ENCODE peak calls at places on chromosomes 1 and 21, in eight cellular contexts. J, M, Z, C, N, K, B and S are unnamed samples.

GRCh38 chr1:20192364-20192763 is 6.0 kb upstream of the PLA2G2C start:
- DNase-seq in M (no peak), B (no peak), N (peak; percentile 43), J (peak; percentile 11), Z (no peak), C (peak; percentile 22), K (peak; percentile 27), S (no peak)

GRCh38 chr1:22428672-22429071 is 23.0 kb upstream of the ZBTB40 start:
- DNase-seq in Z (no peak), C (peak; percentile 79), B (no peak), M (no peak), J (peak; percentile 59), N (peak; percentile 46), K (peak; percentile 88), S (peak; percentile 40)

GRCh38 chr1:201104141-201104540 is 8.1 kb downstream of the CACNA1S start:
- DNase-seq in J (no peak), B (no peak), K (no peak), N (no peak), Z (no peak), C (no peak), M (no peak), S (no peak)

GRCh38 chr1:8419172-8419571 is 101.3 kb downstream of the SLC45A1 start:
- DNase-seq in Z (no peak), K (no peak), B (no peak), C (peak; percentile 86), M (no peak), J (peak; percentile 53), N (no peak), S (no peak)

GRCh38 chr1:236893626-236894545 is 98.8 kb downstream of the MTR start:
- DNase-seq in B (no peak), M (no peak), K (no peak), J (peak; percentile 66), C (peak; percentile 52), N (no peak), Z (no peak), S (no peak)

GRCh38 chr1:225408249-225408648 is 19.6 kb downstream of the LBR start:
- DNase-seq in K (no peak), N (no peak), B (no peak), J (no peak), M (no peak), Z (no peak), C (no peak), S (no peak)

GRCh38 chr1:176799327-176799726 is 336.4 kb downstream of the PAPPA2 start:
- DNase-seq in N (no peak), Z (no peak), J (no peak), B (no peak), K (no peak), C (no peak), M (no peak), S (no peak)

GRCh38 chr21:26840206-26840605 is 5.0 kb downstream of the ADAMTS1 start:
- DNase-seq in K (no peak), B (no peak), M (no peak), J (no peak), N (no peak), C (no peak), Z (no peak), S (no peak)

GRCh38 chr1:28392027-28392652 is 22.6 kb downstream of the PHACTR4 start:
- DNase-seq in N (peak; percentile 86), Z (no peak), M (no peak), J (peak; percentile 92), B (no peak), K (peak; percentile 55), C (peak; percentile 96), S (no peak)

GRCh38 chr1:89724369-89725015 is 91.6 kb downstream of the LRRC8C start:
- DNase-seq in B (no peak), Z (no peak), K (peak; percentile 57), J (peak; percentile 59), C (peak; percentile 9), N (peak; percentile 87), M (no peak), S (no peak)

GRCh38 chr21:36306872-36307534 is 13.0 kb upstream of the MORC3 start:
- DNase-seq in J (no peak), K (no peak), B (no peak), N (no peak), M (no peak), C (no peak), Z (no peak), S (no peak)
- TF ChIP-seq CTCF in J (no peak), K (no peak), B (no peak), N (no peak), M (no peak), C (no peak), Z (no peak), S (no peak)

GRCh38 chr21:39033878-39034589 is 149.2 kb downstream of the PSMG1 start:
- DNase-seq in J (no peak), B (no peak), Z (no peak), C (peak; percentile 64), N (no peak), M (peak; percentile 26), K (no peak), S (peak; percentile 16)

GRCh38 chr21:39034590-39035536 is 148.4 kb downstream of the PSMG1 start:
- DNase-seq in B (no peak), K (no peak), N (no peak), M (no peak), J (no peak), C (no peak), Z (no peak), S (no peak)

GRCh38 chr21:39036581-39036980 is 146.7 kb downstream of the PSMG1 start:
- DNase-seq in B (no peak), C (no peak), J (no peak), K (no peak), M (no peak), N (no peak), Z (no peak), S (no peak)

GRCh38 chr21:39040494-39041110 is 142.6 kb downstream of the PSMG1 start:
- DNase-seq in C (no peak), M (no peak), B (no peak), J (no peak), Z (no peak), K (no peak), N (no peak), S (no peak)

GRCh38 chr21:39037807-39038405 is 145.3 kb downstream of the PSMG1 start:
- DNase-seq in C (peak; percentile 36), N (no peak), K (no peak), B (peak; percentile 78), J (peak; percentile 52), M (no peak), Z (no peak), S (no peak)
- TF ChIP-seq CTCF in C (peak; percentile 17), N (no peak), K (no peak), B (peak; percentile 53), J (no peak), M (no peak), Z (no peak), S (no peak)

GRCh38 chr1:207228987-207229386 is 92.5 kb upstream of the CD55 start:
- DNase-seq in J (no peak), M (no peak), K (no peak), B (no peak), Z (no peak), C (no peak), N (no peak), S (no peak)
- TF ChIP-seq CTCF in J (no peak), M (no peak), K (no peak), B (no peak), Z (no peak), C (no peak), N (no peak), S (no peak)

GRCh38 chr1:57798499-57798898 is 374.6 kb upstream of the DAB1 start:
- DNase-seq in Z (no peak), J (no peak), K (no peak), M (no peak), B (no peak), C (no peak), N (no peak), S (no peak)
- TF ChIP-seq CTCF in Z (no peak), J (no peak), K (no peak), M (no peak), B (no peak), C (no peak), N (no peak), S (no peak)

GRCh38 chr1:86146566-86146965 is 10.0 kb downstream of the COL24A1 start:
- DNase-seq in J (no peak), Z (no peak), C (peak; percentile 14), K (no peak), B (no peak), M (no peak), N (no peak), S (no peak)
- TF ChIP-seq CTCF in J (no peak), Z (no peak), C (peak; percentile 42), K (peak; percentile 10), B (no peak), M (no peak), N (no peak), S (no peak)

GRCh38 chr1:32240140-32240951 is 6.7 kb upstream of the FAM167B start:
- DNase-seq in N (peak; percentile 30), C (no peak), K (peak; percentile 57), B (peak; percentile 98), J (peak; percentile 39), Z (peak; percentile 91), M (peak; percentile 94), S (peak; percentile 77)

GRCh38 chr1:32239335-32239734 is 7.7 kb upstream of the FAM167B start:
- DNase-seq in B (peak; percentile 24), K (no peak), N (no peak), Z (no peak), M (peak; percentile 41), C (no peak), J (no peak), S (no peak)

GRCh38 chr1:32241011-32241763 is 5.8 kb upstream of the FAM167B start:
- DNase-seq in Z (peak; percentile 85), J (peak; percentile 66), M (peak; percentile 89), B (peak; percentile 67), N (no peak), K (no peak), C (peak; percentile 42), S (peak; percentile 64)

GRCh38 chr1:32239790-32240139 is 7.3 kb upstream of the FAM167B start:
- DNase-seq in B (no peak), K (no peak), M (peak; percentile 41), Z (peak; percentile 70), N (no peak), J (no peak), C (no peak), S (no peak)

DNA sequence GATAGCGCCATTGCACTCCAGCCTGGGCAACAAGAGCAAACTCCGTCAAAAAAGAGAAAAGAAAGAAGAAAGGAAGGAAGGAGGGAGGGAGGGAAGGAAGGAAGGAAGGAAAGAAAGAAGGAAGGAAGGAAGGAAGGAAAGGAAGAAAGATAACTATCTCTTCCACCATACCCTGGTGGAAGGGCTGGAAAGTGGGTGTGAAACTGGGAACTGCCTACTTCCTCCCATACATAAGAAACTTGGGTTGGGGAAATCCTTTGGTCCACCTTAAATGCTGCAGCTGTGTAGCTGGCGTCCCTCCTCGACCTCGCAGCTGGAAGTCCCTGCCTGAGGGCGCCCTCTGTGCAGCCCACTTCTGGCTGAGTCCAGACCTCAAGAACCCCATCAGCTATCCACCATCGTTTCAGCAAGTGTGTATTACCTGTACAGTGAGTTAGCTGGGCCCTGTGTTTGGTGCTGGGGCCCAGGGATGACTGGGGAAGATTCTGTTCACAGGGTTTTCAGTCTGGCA is 4.6 kb upstream of the FAM167B start:
- DNase-seq in C (peak; percentile 30), N (no peak), M (peak; percentile 37), J (no peak), B (peak; percentile 23), Z (no peak), K (no peak), S (no peak)
- TF ChIP-seq CTCF in C (no peak), N (no peak), M (no peak), J (no peak), B (no peak), Z (no peak), K (no peak), S (no peak)